ENCODE peak calls at places on chromosomes 2 and 18, in six cellular contexts. G is K562, J is osteoblast, U is H9, W is Karpas-422, B is SK-N-SH. P is an unnamed sample.
A peak's percentile ranks its signal among the peaks of the same experiment; 100 is the strongest.

GRCh38 chr2:17148298-17149228 is 369.7 kb downstream of the RAD51AP2 start:
- DNase-seq in W (no peak), J (peak; percentile 13), B (peak; percentile 53), U (peak; percentile 55), G (no peak), P (peak; percentile 49)

GRCh38 chr2:72913531-72914225 is 3.6 kb upstream of the EMX1 start:
- DNase-seq in U (peak; percentile 52), J (peak; percentile 81), W (no peak), G (no peak), B (no peak), P (no peak)

GRCh38 chr2:224175010-224175409 is 135.9 kb upstream of the SERPINE2 start:
- DNase-seq in G (peak; percentile 46), J (no peak), B (no peak), W (no peak), U (no peak), P (no peak)

GRCh38 chr2:42186378-42186777 is 17.2 kb downstream of the EML4 start:
- DNase-seq in B (no peak), W (no peak), J (no peak), G (no peak), U (no peak), P (no peak)

GRCh38 chr18:26700201-26700600 is 151.8 kb upstream of the KCTD1 start:
- DNase-seq in G (no peak), B (no peak), W (no peak), J (no peak), U (no peak), P (no peak)

GRCh38 chr2:136126527-136126926 is 8.6 kb upstream of the CXCR4 start:
- DNase-seq in G (no peak), W (no peak), U (no peak), J (no peak), B (no peak), P (no peak)

GRCh38 chr2:86453838-86454237 is 12.7 kb downstream of the KDM3A start:
- DNase-seq in G (no peak), U (no peak), W (no peak), J (peak; percentile 38), B (no peak), P (peak; percentile 65)

GRCh38 chr2:67259581-67260347 is 137.4 kb upstream of the ETAA1 start:
- DNase-seq in G (no peak), W (no peak), U (no peak), J (no peak), B (peak; percentile 49), P (peak; percentile 81)

GRCh38 chr2:145194671-145195070 is 674.8 kb upstream of the ZEB2 start:
- DNase-seq in G (no peak), U (no peak), B (no peak), J (no peak), W (no peak), P (no peak)

GRCh38 chr2:222174450-222174849 is 124.3 kb downstream of the PAX3 start:
- DNase-seq in W (no peak), U (peak; percentile 38), J (no peak), B (no peak), G (no peak), P (no peak)

GRCh38 chr2:151928380-151928779 is 100.2 kb upstream of the ARL5A start:
- DNase-seq in B (no peak), G (no peak), J (no peak), U (no peak), W (no peak), P (no peak)

GRCh38 chr2:158664987-158665386 is 130.1 kb upstream of the DAPL1 start:
- DNase-seq in J (no peak), B (no peak), W (no peak), G (no peak), U (no peak), P (peak; percentile 31)

GRCh38 chr2:240353944-240354343 is 81.5 kb upstream of the GPC1 start:
- DNase-seq in B (peak; percentile 26), W (no peak), U (no peak), G (no peak), J (peak; percentile 38), P (no peak)

GRCh38 chr18:13003466-13003896 is 12.3 kb downstream of the CEP192 start:
- DNase-seq in B (peak; percentile 40), G (peak; percentile 44), J (peak; percentile 87), W (peak; percentile 87), U (peak; percentile 92), P (peak; percentile 67)

GRCh38 chr2:7031424-7032245 is 114.4 kb downstream of the RNF144A start:
- DNase-seq in J (no peak), U (no peak), G (no peak), B (no peak), W (no peak), P (no peak)

GRCh38 chr2:73214120-73215035 is at the start of gene SMYD5:
- DNase-seq in J (peak; percentile 93), G (peak; percentile 93), W (peak; percentile 98), B (peak; percentile 94), U (peak; percentile 86), P (peak; percentile 82)

GRCh38 chr2:84885111-84885510 is 4.2 kb upstream of the TRABD2A start:
- DNase-seq in J (no peak), B (no peak), G (no peak), W (no peak), U (peak; percentile 3), P (no peak)

GRCh38 chr18:44579028-44579692 is 101.5 kb upstream of the SETBP1 start:
- DNase-seq in G (peak; percentile 8), U (peak; percentile 33), W (peak; percentile 72), B (peak; percentile 53), J (peak; percentile 92), P (peak; percentile 59)

GRCh38 chr18:37409870-37410269 is 155.7 kb downstream of the CELF4 start:
- DNase-seq in B (no peak), W (no peak), G (no peak), U (peak; percentile 66), J (no peak), P (no peak)

GRCh38 chr18:3593904-3594759 is 144.2 kb downstream of the TGIF1 start:
- DNase-seq in W (peak; percentile 95), B (peak; percentile 74), G (peak; percentile 83), U (peak; percentile 89), J (no peak), P (peak; percentile 99)

GRCh38 chr2:214358506-214358905 is 52.3 kb upstream of the VWC2L start:
- DNase-seq in W (no peak), J (no peak), B (no peak), U (no peak), G (no peak), P (no peak)

GRCh38 chr2:189254268-189254883 is 74.8 kb upstream of the COL5A2 start:
- DNase-seq in W (no peak), G (no peak), J (peak; percentile 81), U (no peak), B (peak; percentile 7), P (peak; percentile 86)

GRCh38 chr2:73112026-73112912 is 479 bp downstream of the RAB11FIP5 start:
- DNase-seq in G (peak; percentile 50), W (no peak), U (peak; percentile 57), J (peak; percentile 91), B (peak; percentile 73), P (peak; percentile 61)

GRCh38 chr2:160794926-160795325 is 301.3 kb upstream of the RBMS1 start:
- DNase-seq in B (no peak), U (no peak), W (no peak), J (no peak), G (no peak), P (peak; percentile 35)

GRCh38 chr2:98453531-98453930 is 8.9 kb downstream of the INPP4A start:
- DNase-seq in U (no peak), W (no peak), G (no peak), B (no peak), J (no peak), P (no peak)
- H3K79me2 ChIP-seq in U (peaks cover 6% of the 10 kb centered on the region), W (no peaks in the 10 kb centered on the region), G (peaks cover 50% of the 10 kb centered on the region), B (peaks cover 47% of the 10 kb centered on the region), J (peaks cover 72% of the 10 kb centered on the region), P (peaks cover 8% of the 10 kb centered on the region)

GRCh38 chr2:235026649-235027557 is 75.1 kb downstream of the SH3BP4 start:
- DNase-seq in G (no peak), J (peak; percentile 65), W (no peak), U (no peak), B (no peak), P (peak; percentile 59)

GRCh38 chr2:235024191-235024611 is 72.4 kb downstream of the SH3BP4 start:
- DNase-seq in B (no peak), G (no peak), J (peak; percentile 31), W (no peak), U (no peak), P (no peak)

GRCh38 chr2:235027558-235028214 is 75.9 kb downstream of the SH3BP4 start:
- DNase-seq in B (no peak), W (no peak), G (no peak), U (no peak), J (peak; percentile 95), P (peak; percentile 76)

GRCh38 chr2:235024951-235025773 is 73.3 kb downstream of the SH3BP4 start:
- DNase-seq in J (no peak), W (no peak), U (no peak), G (no peak), B (no peak), P (no peak)

GRCh38 chr2:235026137-235026536 is 74.3 kb downstream of the SH3BP4 start:
- DNase-seq in B (no peak), U (no peak), W (no peak), J (peak; percentile 93), G (no peak), P (peak; percentile 94)
- H3K79me2 ChIP-seq in B (peaks cover 91% of the 10 kb centered on the region), U (peaks cover 4% of the 10 kb centered on the region), W (no peaks in the 10 kb centered on the region), J (peaks cover 86% of the 10 kb centered on the region), G (no peaks in the 10 kb centered on the region), P (peaks cover 92% of the 10 kb centered on the region)

DNA sequence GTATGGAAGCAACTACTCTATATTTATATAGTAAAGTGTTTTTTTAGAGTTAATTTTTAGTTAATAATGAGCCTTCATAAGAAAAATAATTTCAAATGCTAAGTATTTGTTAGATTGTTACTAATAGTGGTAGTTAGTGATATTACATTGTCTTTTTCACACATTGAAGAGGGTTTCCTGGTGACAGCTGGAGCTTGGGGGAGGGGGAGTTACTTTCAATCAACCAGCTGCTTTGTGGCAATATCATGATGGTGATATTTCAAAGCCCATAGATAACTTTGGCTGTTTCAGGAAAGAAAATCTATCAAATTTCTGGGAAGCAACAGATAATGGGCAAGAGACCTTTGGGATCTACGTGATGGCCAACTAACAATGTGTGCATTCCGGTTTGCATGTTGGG is 4.1 kb downstream of the RHBDD1 start:
- DNase-seq in J (no peak), W (no peak), U (no peak), B (no peak), G (no peak), P (no peak)
- H3K79me2 ChIP-seq in J (peaks cover 39% of the 10 kb centered on the region), W (peaks cover 28% of the 10 kb centered on the region), U (no peaks in the 10 kb centered on the region), B (peaks cover 44% of the 10 kb centered on the region), G (peaks cover 96% of the 10 kb centered on the region), P (peaks cover 12% of the 10 kb centered on the region)

GRCh38 chr2:168196764-168197180 is 50.6 kb downstream of the STK39 start:
- DNase-seq in W (no peak), B (no peak), U (no peak), J (no peak), G (no peak), P (no peak)

GRCh38 chr2:168192839-168193616 is 54.4 kb downstream of the STK39 start:
- DNase-seq in G (no peak), U (no peak), W (peak; percentile 63), J (no peak), B (no peak), P (peak; percentile 63)

GRCh38 chr2:168198476-168199192 is 48.8 kb downstream of the STK39 start:
- DNase-seq in U (no peak), B (no peak), W (no peak), J (peak; percentile 76), G (no peak), P (peak; percentile 65)

GRCh38 chr2:168192143-168192785 is 55.1 kb downstream of the STK39 start:
- DNase-seq in U (no peak), B (no peak), J (no peak), W (no peak), G (no peak), P (no peak)

GRCh38 chr2:168194784-168195522 is 52.4 kb downstream of the STK39 start:
- DNase-seq in B (peak; percentile 44), G (no peak), W (no peak), U (no peak), J (no peak), P (peak; percentile 26)
- H3K79me2 ChIP-seq in B (peaks cover 85% of the 10 kb centered on the region), G (no peaks in the 10 kb centered on the region), W (peaks cover 95% of the 10 kb centered on the region), U (no peaks in the 10 kb centered on the region), J (peaks cover 66% of the 10 kb centered on the region), P (peaks cover 29% of the 10 kb centered on the region)

P was measured in fibroblast of lung.